ENCODE peak calls at places on chromosomes 13 and 19, in four cellular contexts. U is cardiac muscle cell, A is astrocyte of the spinal cord, P is fibroblast of mammary gland. I is an unnamed sample.

GRCh38 chr13:99313473-99313872 is 6.3 kb upstream of the GPR183 start:
- DNase-seq in U (peak; percentile 28), A (no peak), P (no peak), I (no peak)

GRCh38 chr19:35248310-35249145 is at the start of gene LSR:
- DNase-seq in U (no peak), A (no peak), P (no peak), I (no peak)

GRCh38 chr19:39246951-39247669 is 1.5 kb downstream of the IFNL4 start:
- DNase-seq in U (peak; percentile 40), A (no peak), P (peak; percentile 8), I (no peak)

GRCh38 chr19:38799104-38799503 is 10.1 kb downstream of the LGALS7B start:
- DNase-seq in U (no peak), A (no peak), P (no peak), I (no peak)

GRCh38 chr13:60016229-60016628 is 147.5 kb downstream of the DIAPH3 start:
- DNase-seq in U (no peak), A (no peak), P (no peak), I (no peak)

GRCh38 chr13:109743706-109744453 is 42.5 kb downstream of the IRS2 start:
- DNase-seq in U (peak; percentile 84), A (peak; percentile 67), P (peak; percentile 63), I (peak; percentile 77)

GRCh38 chr13:37984357-37984756 is 114.8 kb upstream of the TRPC4 start:
- DNase-seq in U (no peak), A (no peak), P (peak; percentile 0), I (no peak)

GRCh38 chr13:46687810-46688209 is 109.2 kb downstream of the ESD start:
- DNase-seq in U (peak; percentile 69), A (peak; percentile 36), P (peak; percentile 46), I (no peak)

GRCh38 chr13:107124129-107124718 is 556.3 kb upstream of the ARGLU1 start:
- DNase-seq in U (peak; percentile 33), A (peak; percentile 39), P (peak; percentile 4), I (no peak)

GRCh38 chr13:75326173-75327131 is 155.5 kb downstream of the TBC1D4 start:
- DNase-seq in U (peak; percentile 76), A (peak; percentile 44), P (peak; percentile 44), I (no peak)

GRCh38 chr13:99526549-99526948 is 25.3 kb downstream of the TM9SF2 start:
- DNase-seq in U (peak; percentile 34), A (no peak), P (no peak), I (no peak)

GRCh38 chr19:7242601-7243258 is 51.5 kb downstream of the INSR start:
- DNase-seq in U (peak; percentile 59), A (peak; percentile 74), P (peak; percentile 94), I (no peak)

GRCh38 chr13:51921790-51922740 is 60.3 kb downstream of the CCDC70 start:
- DNase-seq in U (no peak), A (no peak), P (no peak), I (no peak)

GRCh38 chr19:10478903-10479384 is 24.2 kb downstream of the KEAP1 start:
- DNase-seq in U (peak; percentile 93), A (peak; percentile 86), P (peak; percentile 89), I (peak; percentile 95)

GRCh38 chr13:53200498-53201453 is 172.2 kb downstream of the OLFM4 start:
- DNase-seq in U (peak; percentile 58), A (no peak), P (peak; percentile 19), I (no peak)

GRCh38 chr13:111259058-111259457 is 61.4 kb upstream of the TEX29 start:
- DNase-seq in U (no peak), A (no peak), P (no peak), I (no peak)

GRCh38 chr13:79533781-79534400 is 52.9 kb downstream of the NDFIP2 start:
- DNase-seq in U (peak; percentile 20), A (no peak), P (peak; percentile 8), I (no peak)

GRCh38 chr19:9936151-9937000 is at the start of gene OLFM2:
- DNase-seq in U (no peak), A (no peak), P (no peak), I (no peak)

GRCh38 chr13:63287926-63288325 is 1872.3 kb upstream of the PCDH20 start:
- DNase-seq in U (no peak), A (no peak), P (no peak), I (no peak)

GRCh38 chr19:4524808-4525562 is 6.7 kb upstream of the PLIN4 start:
- DNase-seq in U (peak; percentile 61), A (peak; percentile 31), P (peak; percentile 46), I (no peak)

GRCh38 chr13:99617474-99618255 is 116.4 kb downstream of the TM9SF2 start:
- DNase-seq in U (peak; percentile 70), A (peak; percentile 48), P (peak; percentile 66), I (peak; percentile 85)

GRCh38 chr19:12000152-12000981 is 35.1 kb downstream of the ZNF433 start:
- DNase-seq in U (no peak), A (peak; percentile 42), P (peak; percentile 52), I (no peak)

GRCh38 chr13:97944396-97945029 is 9.0 kb upstream of the IPO5 start:
- DNase-seq in U (peak; percentile 59), A (peak; percentile 52), P (peak; percentile 48), I (peak; percentile 58)

GRCh38 chr19:40054632-40055031 is 1.4 kb downstream of the ZNF780B start:
- DNase-seq in U (no peak), A (no peak), P (no peak), I (no peak)

GRCh38 chr13:31943591-31943990 is 88.0 kb upstream of the FRY start:
- DNase-seq in U (no peak), A (no peak), P (peak; percentile 57), I (no peak)

GRCh38 chr13:37598572-37598971 is at the start of gene POSTN:
- DNase-seq in U (peak; percentile 82), A (peak; percentile 55), P (peak; percentile 49), I (no peak)

GRCh38 chr19:8085606-8086464 is 33.3 kb downstream of the CCL25 start:
- DNase-seq in U (no peak), A (no peak), P (no peak), I (no peak)

GRCh38 chr13:94233401-94233800 is 246.1 kb downstream of the DCT start:
- DNase-seq in U (peak; percentile 95), A (peak; percentile 90), P (peak; percentile 98), I (peak; percentile 64)

GRCh38 chr19:58229255-58229639 is 533 bp downstream of the ZNF544 start:
- DNase-seq in U (peak; percentile 36), A (peak; percentile 15), P (peak; percentile 49), I (no peak)

GRCh38 chr13:102214956-102215355 is 186.9 kb downstream of the FGF14 start:
- DNase-seq in U (no peak), A (no peak), P (no peak), I (no peak)

GRCh38 chr13:33108620-33109019 is 92.4 kb downstream of the KL start:
- DNase-seq in U (peak; percentile 32), A (no peak), P (peak; percentile 42), I (no peak)

GRCh38 chr19:28334419-28334818 is 878.5 kb downstream of the UQCRFS1 start:
- DNase-seq in U (no peak), A (no peak), P (no peak), I (no peak)

GRCh38 chr19:15280915-15281683 is 48.9 kb upstream of the EPHX3 start:
- DNase-seq in U (peak; percentile 91), A (peak; percentile 86), P (peak; percentile 88), I (peak; percentile 50)

GRCh38 chr13:52850396-52851152 is 2.1 kb upstream of the PCDH8 start:
- DNase-seq in U (peak; percentile 79), A (peak; percentile 30), P (peak; percentile 34), I (no peak)

GRCh38 chr13:35916186-35916585 is 215.0 kb downstream of the DCLK1 start:
- DNase-seq in U (no peak), A (no peak), P (no peak), I (no peak)

GRCh38 chr13:35917942-35918645 is 213.1 kb downstream of the DCLK1 start:
- DNase-seq in U (no peak), A (no peak), P (peak; percentile 52), I (no peak)

GRCh38 chr13:35920816-35921215 is 210.4 kb downstream of the DCLK1 start:
- DNase-seq in U (no peak), A (no peak), P (no peak), I (no peak)

GRCh38 chr13:35914662-35915061 is 216.5 kb downstream of the DCLK1 start:
- DNase-seq in U (no peak), A (no peak), P (peak; percentile 24), I (no peak)

DNA sequence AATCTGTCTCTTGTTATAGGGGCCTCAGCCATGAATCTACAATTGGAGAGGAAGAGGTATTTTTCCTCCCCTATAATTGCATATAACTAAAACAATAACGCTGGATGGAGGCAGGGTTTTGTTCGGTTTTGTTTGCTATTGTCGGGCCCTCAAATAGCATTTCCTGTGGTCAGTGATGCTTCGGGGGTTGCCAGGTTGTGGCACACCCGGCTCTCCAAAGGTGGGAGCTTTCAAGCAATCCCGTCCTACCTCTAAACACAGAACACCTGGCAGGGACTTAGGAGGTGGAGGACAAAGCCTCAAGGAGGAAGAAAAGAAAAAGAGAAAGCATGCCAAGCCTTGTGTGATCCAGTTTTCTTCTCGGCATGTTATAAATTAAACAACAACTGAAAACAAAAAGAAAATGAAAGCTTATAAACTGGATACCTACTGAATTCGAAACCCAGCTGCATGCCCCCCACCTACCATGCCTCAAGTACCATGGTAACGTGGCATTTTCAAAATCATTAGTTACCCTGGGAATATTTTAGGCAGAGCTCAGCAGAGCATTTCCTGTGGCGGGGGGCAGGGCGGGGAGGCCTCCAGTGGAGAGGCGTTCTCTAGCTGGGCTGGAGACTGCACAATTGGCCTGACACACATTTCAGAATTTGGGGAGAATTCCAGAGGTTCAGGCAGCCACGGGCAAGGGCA is 213.8 kb downstream of the DCLK1 start:
- DNase-seq in U (peak; percentile 10), A (peak; percentile 44), P (no peak), I (peak; percentile 57)
- H3K4me3 ChIP-seq in U (no peak overlapping the region), A (no peak overlapping the region), P (no peak overlapping the region), I (peak overlapping the region; percentile 21)

GRCh38 chr13:40189426-40189825 is 477.0 kb downstream of the FOXO1 start:
- DNase-seq in U (no peak), A (no peak), P (no peak), I (no peak)

GRCh38 chr13:40187836-40188591 is 478.4 kb downstream of the FOXO1 start:
- DNase-seq in U (no peak), A (peak; percentile 39), P (no peak), I (no peak)

GRCh38 chr13:40191186-40191980 is 475.1 kb downstream of the FOXO1 start:
- DNase-seq in U (peak; percentile 67), A (peak; percentile 24), P (no peak), I (no peak)

GRCh38 chr13:40190656-40191100 is 475.8 kb downstream of the FOXO1 start:
- DNase-seq in U (peak; percentile 86), A (peak; percentile 80), P (peak; percentile 83), I (no peak)

GRCh38 chr13:40189885-40190655 is 476.4 kb downstream of the FOXO1 start:
- DNase-seq in U (peak; percentile 52), A (no peak), P (no peak), I (no peak)
- H3K4me3 ChIP-seq in U (no peak overlapping the region), A (no peak overlapping the region), P (no peak overlapping the region), I (no peak overlapping the region)

GRCh38 chr19:17752865-17753639 is 1.8 kb downstream of the FCHO1 start:
- DNase-seq in U (no peak), A (no peak), P (no peak), I (no peak)

GRCh38 chr19:17749912-17750317 is 1.4 kb upstream of the FCHO1 start:
- DNase-seq in U (no peak), A (no peak), P (peak; percentile 12), I (no peak)

GRCh38 chr19:17751912-17752273 is 616 bp downstream of the FCHO1 start:
- DNase-seq in U (no peak), A (no peak), P (no peak), I (no peak)

GRCh38 chr19:17748884-17749638 is 2.2 kb upstream of the FCHO1 start:
- DNase-seq in U (no peak), A (no peak), P (no peak), I (no peak)

GRCh38 chr19:17751103-17751911 is at the start of gene FCHO1:
- DNase-seq in U (no peak), A (no peak), P (no peak), I (no peak)
- H3K4me3 ChIP-seq in U (no peak within 1 kb of the TSS), A (no peak within 1 kb of the TSS), P (no peak within 1 kb of the TSS), I (no peak within 1 kb of the TSS)

GRCh38 chr19:48491793-48492123 is 19.9 kb downstream of the LMTK3 start:
- DNase-seq in U (no peak), A (no peak), P (no peak), I (no peak)
- H3K4me3 ChIP-seq in U (no peak overlapping the region), A (no peak overlapping the region), P (no peak overlapping the region), I (no peak overlapping the region)